ENCODE peak calls at places on chromosome 6, in four cellular contexts. U is heart left ventricle, H is Peyer's patch, M is A549. C is an unnamed sample. For H3K4me1, the result is how much of the 10 kb centered on the place peaks cover.

GRCh38 chr6:124867126-124867525 is 95.1 kb upstream of the RNF217 start:
- DNase-seq in U (no peak), M (no peak), H (no peak), C (no peak)

GRCh38 chr6:150201285-150201684 is 58.4 kb downstream of the PPP1R14C start:
- DNase-seq in U (no peak), H (peak), M (no peak), C (no peak)

GRCh38 chr6:33620584-33621395 is at the start of gene ITPR3:
- DNase-seq in U (peak), M (peak), H (peak), C (peak)

GRCh38 chr6:169791721-169792131 is 40.3 kb downstream of the ERMARD start:
- DNase-seq in U (no peak), H (no peak), M (no peak), C (no peak)

GRCh38 chr6:31585531-31585930 is 546 bp upstream of the LST1 start:
- DNase-seq in U (no peak), H (no peak), M (no peak), C (no peak)

GRCh38 chr6:37667050-37667814 is 30.5 kb downstream of the MDGA1 start:
- DNase-seq in H (no peak), M (no peak), U (no peak), C (no peak)

GRCh38 chr6:10800810-10801209 is 37.5 kb downstream of the MAK start:
- DNase-seq in H (no peak), M (peak), U (no peak), C (no peak)

GRCh38 chr6:39642300-39642699 is 82.9 kb downstream of the KIF6 start:
- DNase-seq in H (no peak), U (no peak), M (no peak), C (no peak)

GRCh38 chr6:136440187-136440582 is 110.0 kb downstream of the MAP7 start:
- DNase-seq in M (no peak), U (no peak), H (no peak), C (no peak)

GRCh38 chr6:21722488-21722887 is 128.9 kb downstream of the SOX4 start:
- DNase-seq in H (no peak), M (no peak), U (no peak), C (no peak)

GRCh38 chr6:69719602-69720193 is 77.1 kb downstream of the LMBRD1 start:
- DNase-seq in H (no peak), M (peak), U (no peak), C (no peak)

GRCh38 chr6:107493158-107494057 is 3.5 kb downstream of the SOBP start:
- DNase-seq in H (no peak), M (no peak), U (peak), C (no peak)

GRCh38 chr6:30154709-30155521 is 6.1 kb downstream of the TRIM10 start:
- DNase-seq in U (no peak), M (peak), H (peak), C (peak)

GRCh38 chr6:22147983-22148797 is 148.6 kb downstream of the PRL start:
- DNase-seq in M (no peak), H (no peak), U (peak), C (peak)

GRCh38 chr6:53124131-53124800 is 24.4 kb downstream of the GCM1 start:
- DNase-seq in U (no peak), M (no peak), H (no peak), C (no peak)

GRCh38 chr6:42783177-42783875 is 1.5 kb downstream of the BICRAL start:
- DNase-seq in H (peak), U (peak), M (peak), C (peak)

GRCh38 chr6:89970609-89971337 is 76.5 kb downstream of the GJA10 start:
- DNase-seq in H (no peak), M (peak), U (no peak), C (peak)

GRCh38 chr6:30287139-30287538 is 39.6 kb upstream of the TRIM39 start:
- DNase-seq in M (no peak), U (no peak), H (no peak), C (no peak)

GRCh38 chr6:168165891-168166290 is 86.9 kb upstream of the FRMD1 start:
- DNase-seq in U (no peak), H (no peak), M (no peak), C (no peak)

GRCh38 chr6:132270745-132271414 is 130.4 kb downstream of the MOXD1 start:
- DNase-seq in H (no peak), M (no peak), U (no peak), C (peak)

DNA sequence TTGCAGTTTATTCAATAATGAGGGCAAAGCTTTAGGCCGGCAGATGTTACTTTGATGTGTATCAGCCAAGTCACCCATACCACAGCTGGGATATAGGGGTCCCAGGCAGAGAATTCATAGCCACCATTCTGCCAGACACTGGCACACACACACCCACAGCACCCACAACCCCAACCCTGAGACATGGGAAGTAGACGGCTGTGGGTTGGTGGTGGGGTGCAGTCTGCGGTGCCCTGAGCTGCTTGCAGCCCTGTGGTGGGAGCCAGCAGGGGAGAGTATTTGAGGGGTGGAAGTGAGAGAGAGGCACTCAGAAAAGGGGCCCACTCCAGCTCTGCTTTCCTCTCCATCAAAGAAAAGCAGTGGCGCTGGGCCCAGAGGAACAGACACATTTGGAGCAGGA is 125.3 kb downstream of the FOXO3 start:
- DNase-seq in H (no peak), M (no peak), U (no peak), C (no peak)
- H3K4me1 ChIP-seq in H (under half), M (under half), U (under half), C (half or more)

DNA sequence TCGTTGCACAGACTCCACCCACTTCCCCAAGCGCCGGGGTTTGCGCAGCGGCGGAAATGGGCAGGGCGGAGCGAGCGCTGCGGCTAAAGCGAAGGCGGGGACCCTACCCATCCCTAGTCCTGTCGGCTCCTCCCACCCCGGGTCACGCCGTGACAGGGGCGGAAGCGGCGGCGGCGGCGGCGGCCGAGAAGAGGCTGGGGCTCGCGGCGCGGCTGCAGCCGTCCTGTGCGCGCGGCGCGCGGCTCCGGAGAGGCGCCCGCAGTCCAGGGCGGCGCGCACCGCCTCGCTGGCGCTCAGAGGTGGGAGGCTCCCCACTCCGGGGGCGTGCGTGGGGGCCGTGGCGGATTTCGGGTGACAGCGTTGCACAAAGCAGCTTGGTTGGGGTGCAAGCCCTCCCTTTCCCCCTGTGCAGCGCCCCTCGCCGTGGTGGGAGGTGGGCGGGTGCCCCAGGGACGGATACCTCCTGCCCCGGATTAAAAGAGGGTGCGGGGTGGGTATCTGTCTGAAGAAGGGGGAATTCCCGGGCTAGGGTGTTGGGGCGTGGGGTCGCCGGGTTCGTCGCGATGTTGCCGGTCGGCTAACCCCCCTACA is at the start of gene KDM1B:
- DNase-seq in M (peak), H (no peak), U (peak), C (peak)
- TF ChIP-seq POLR2A in M (peak), H (peak), U (peak), C (no peak)

GRCh38 chr6:48567016-48567415 is 456.0 kb upstream of the PTCHD4 start:
- DNase-seq in U (no peak), M (no peak), H (no peak), C (no peak)
- H3K27ac ChIP-seq in U (no peak), M (no peak), H (no peak), C (no peak)

DNA sequence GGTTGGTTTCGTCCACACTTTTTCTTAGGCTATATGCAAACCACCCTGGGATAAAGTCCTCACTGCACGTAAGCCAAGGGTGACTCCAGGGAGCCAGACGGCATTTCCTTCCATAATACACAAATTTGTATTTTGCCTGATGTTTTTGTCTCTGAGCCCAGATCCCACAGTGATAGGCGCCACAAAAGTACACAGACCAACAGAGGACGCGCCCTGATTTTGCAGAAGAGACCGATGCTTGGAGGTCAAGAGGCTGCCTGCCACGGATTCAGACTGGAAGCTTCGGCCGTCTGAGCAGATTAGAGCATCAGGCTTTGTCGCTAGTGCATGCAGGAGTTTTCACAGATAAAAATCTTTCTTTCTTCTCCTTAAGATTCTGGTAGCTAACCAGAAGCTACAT is 22.8 kb downstream of the FOXQ1 start:
- DNase-seq in H (no peak), U (no peak), M (no peak), C (no peak)
- H3K4me1 ChIP-seq in H (under half), U (under half), M (under half), C (under half)